ENCODE peak calls at places on chromosomes 6 and 20, in nine cellular contexts. One of them, this sample, is unnamed.
A peak's percentile ranks its signal among the peaks of the same experiment; 100 is the strongest.

GRCh38 chr6:163897669-163898068 is 483.2 kb downstream of the QKI start:
- DNase-seq in EL: peak; percentile 45
- DNase-seq in GM13976: no peak
- DNase-seq in ureter: no peak
- DNase-seq in NCI-H774: no peak
- DNase-seq in H9: no peak
- DNase-seq in foreskin fibroblast: no peak
- DNase-seq in H1: no peak
- DNase-seq in lung: no peak
- DNase-seq in this sample: no peak

GRCh38 chr6:164063346-164063745 is 648.8 kb downstream of the QKI start:
- DNase-seq in EL: no peak
- DNase-seq in GM13976: no peak
- DNase-seq in ureter: no peak
- DNase-seq in NCI-H774: no peak
- DNase-seq in H9: no peak
- DNase-seq in foreskin fibroblast: no peak
- DNase-seq in H1: no peak
- DNase-seq in lung: no peak
- DNase-seq in this sample: no peak

GRCh38 chr6:38432479-38432878 is 207.2 kb downstream of the BTBD9 start:
- DNase-seq in EL: peak; percentile 41
- DNase-seq in GM13976: no peak
- DNase-seq in ureter: no peak
- DNase-seq in NCI-H774: no peak
- DNase-seq in H9: no peak
- DNase-seq in foreskin fibroblast: peak; percentile 65
- DNase-seq in H1: no peak
- DNase-seq in lung: no peak
- DNase-seq in this sample: peak; percentile 7

GRCh38 chr6:168597471-168597875 is 156.5 kb downstream of the SMOC2 start:
- DNase-seq in EL: no peak
- DNase-seq in GM13976: no peak
- DNase-seq in ureter: no peak
- DNase-seq in NCI-H774: peak; percentile 89
- DNase-seq in H9: no peak
- DNase-seq in foreskin fibroblast: no peak
- DNase-seq in H1: no peak
- DNase-seq in lung: no peak
- DNase-seq in this sample: no peak

GRCh38 chr6:46521464-46521971 is 30.3 kb upstream of the RCAN2 start:
- DNase-seq in EL: no peak
- DNase-seq in GM13976: no peak
- DNase-seq in ureter: no peak
- DNase-seq in NCI-H774: no peak
- DNase-seq in H9: no peak
- DNase-seq in foreskin fibroblast: peak; percentile 25
- DNase-seq in H1: no peak
- DNase-seq in lung: no peak
- DNase-seq in this sample: no peak

GRCh38 chr6:90368001-90368400 is 71.4 kb upstream of the BACH2 start:
- DNase-seq in EL: no peak
- DNase-seq in GM13976: no peak
- DNase-seq in ureter: no peak
- DNase-seq in NCI-H774: no peak
- DNase-seq in H9: no peak
- DNase-seq in foreskin fibroblast: no peak
- DNase-seq in H1: no peak
- DNase-seq in lung: no peak
- DNase-seq in this sample: no peak

GRCh38 chr20:4603724-4604123 is 118.0 kb upstream of the PRND start:
- DNase-seq in EL: peak; percentile 70
- DNase-seq in GM13976: no peak
- DNase-seq in ureter: no peak
- DNase-seq in NCI-H774: no peak
- DNase-seq in H9: no peak
- DNase-seq in foreskin fibroblast: peak; percentile 77
- DNase-seq in H1: no peak
- DNase-seq in lung: no peak
- DNase-seq in this sample: peak; percentile 28

GRCh38 chr6:55495277-55495676 is 83.7 kb downstream of the HMGCLL1 start:
- DNase-seq in EL: no peak
- DNase-seq in GM13976: no peak
- DNase-seq in ureter: no peak
- DNase-seq in NCI-H774: no peak
- DNase-seq in H9: no peak
- DNase-seq in foreskin fibroblast: no peak
- DNase-seq in H1: no peak
- DNase-seq in lung: no peak
- DNase-seq in this sample: no peak

GRCh38 chr6:113719545-113719944 is 137.6 kb upstream of the MARCKS start:
- DNase-seq in EL: peak; percentile 57
- DNase-seq in GM13976: no peak
- DNase-seq in ureter: no peak
- DNase-seq in NCI-H774: no peak
- DNase-seq in H9: no peak
- DNase-seq in foreskin fibroblast: peak; percentile 64
- DNase-seq in H1: no peak
- DNase-seq in lung: no peak
- DNase-seq in this sample: peak; percentile 18

GRCh38 chr6:75203721-75204120 is 2.1 kb downstream of the COL12A1 start:
- DNase-seq in EL: peak; percentile 70
- DNase-seq in GM13976: peak; percentile 6
- DNase-seq in ureter: no peak
- DNase-seq in NCI-H774: no peak
- DNase-seq in H9: no peak
- DNase-seq in foreskin fibroblast: peak; percentile 58
- DNase-seq in H1: no peak
- DNase-seq in lung: no peak
- DNase-seq in this sample: peak; percentile 33

GRCh38 chr20:62985089-62985778 is 21.5 kb downstream of the BHLHE23 start:
- DNase-seq in EL: no peak
- DNase-seq in GM13976: no peak
- DNase-seq in ureter: no peak
- DNase-seq in NCI-H774: peak; percentile 75
- DNase-seq in H9: no peak
- DNase-seq in foreskin fibroblast: no peak
- DNase-seq in H1: no peak
- DNase-seq in lung: no peak
- DNase-seq in this sample: no peak

GRCh38 chr20:64106981-64107735 is at the start of gene NPBWR2:
- DNase-seq in EL: no peak
- DNase-seq in GM13976: peak; percentile 78
- DNase-seq in ureter: peak; percentile 38
- DNase-seq in NCI-H774: no peak
- DNase-seq in H9: peak; percentile 43
- DNase-seq in foreskin fibroblast: no peak
- DNase-seq in H1: no peak
- DNase-seq in lung: no peak
- DNase-seq in this sample: no peak

GRCh38 chr6:116451916-116452315 is 9.3 kb upstream of the CALHM6 start:
- DNase-seq in EL: no peak
- DNase-seq in GM13976: no peak
- DNase-seq in ureter: no peak
- DNase-seq in NCI-H774: no peak
- DNase-seq in H9: no peak
- DNase-seq in foreskin fibroblast: peak; percentile 6
- DNase-seq in H1: no peak
- DNase-seq in lung: no peak
- DNase-seq in this sample: no peak

GRCh38 chr20:48921883-48922867 is 664 bp downstream of the ARFGEF2 start:
- DNase-seq in EL: no peak
- DNase-seq in GM13976: no peak
- DNase-seq in ureter: peak; percentile 72
- DNase-seq in NCI-H774: no peak
- DNase-seq in H9: no peak
- DNase-seq in foreskin fibroblast: peak; percentile 68
- DNase-seq in H1: no peak
- DNase-seq in lung: peak; percentile 51
- DNase-seq in this sample: peak; percentile 75

GRCh38 chr6:127100510-127101140 is 17.8 kb upstream of the RSPO3 start:
- DNase-seq in EL: no peak
- DNase-seq in GM13976: no peak
- DNase-seq in ureter: no peak
- DNase-seq in NCI-H774: no peak
- DNase-seq in H9: no peak
- DNase-seq in foreskin fibroblast: peak; percentile 52
- DNase-seq in H1: no peak
- DNase-seq in lung: no peak
- DNase-seq in this sample: no peak

GRCh38 chr6:92468066-92468465 is 951.3 kb downstream of the EPHA7 start:
- DNase-seq in EL: no peak
- DNase-seq in GM13976: no peak
- DNase-seq in ureter: no peak
- DNase-seq in NCI-H774: no peak
- DNase-seq in H9: no peak
- DNase-seq in foreskin fibroblast: no peak
- DNase-seq in H1: no peak
- DNase-seq in lung: no peak
- DNase-seq in this sample: no peak

GRCh38 chr6:107118976-107119375 is 3.7 kb upstream of the BEND3 start:
- DNase-seq in EL: peak; percentile 24
- DNase-seq in GM13976: no peak
- DNase-seq in ureter: no peak
- DNase-seq in NCI-H774: peak; percentile 51
- DNase-seq in H9: no peak
- DNase-seq in foreskin fibroblast: no peak
- DNase-seq in H1: no peak
- DNase-seq in lung: no peak
- DNase-seq in this sample: no peak

GRCh38 chr20:33894798-33895197 is 83.7 kb downstream of the CHMP4B start:
- DNase-seq in EL: peak; percentile 63
- DNase-seq in GM13976: no peak
- DNase-seq in ureter: no peak
- DNase-seq in NCI-H774: no peak
- DNase-seq in H9: no peak
- DNase-seq in foreskin fibroblast: peak; percentile 25
- DNase-seq in H1: no peak
- DNase-seq in lung: no peak
- DNase-seq in this sample: no peak

GRCh38 chr6:143449731-143450452 is 603 bp downstream of the ADAT2 start:
- DNase-seq in EL: peak; percentile 41
- DNase-seq in GM13976: no peak
- DNase-seq in ureter: no peak
- DNase-seq in NCI-H774: peak; percentile 5
- DNase-seq in H9: peak; percentile 36
- DNase-seq in foreskin fibroblast: peak; percentile 61
- DNase-seq in H1: no peak
- DNase-seq in lung: no peak
- DNase-seq in this sample: no peak

GRCh38 chr6:135319819-135320218 is 138.7 kb downstream of the MYB start:
- DNase-seq in EL: no peak
- DNase-seq in GM13976: no peak
- DNase-seq in ureter: no peak
- DNase-seq in NCI-H774: no peak
- DNase-seq in H9: no peak
- DNase-seq in foreskin fibroblast: no peak
- DNase-seq in H1: no peak
- DNase-seq in lung: no peak
- DNase-seq in this sample: no peak

GRCh38 chr6:112122758-112123157 is 35.4 kb downstream of the FAM229B start:
- DNase-seq in EL: no peak
- DNase-seq in GM13976: no peak
- DNase-seq in ureter: no peak
- DNase-seq in NCI-H774: no peak
- DNase-seq in H9: no peak
- DNase-seq in foreskin fibroblast: no peak
- DNase-seq in H1: no peak
- DNase-seq in lung: no peak
- DNase-seq in this sample: no peak

GRCh38 chr6:28907394-28907793 is 16.4 kb downstream of the TRIM27 start:
- DNase-seq in EL: peak; percentile 84
- DNase-seq in GM13976: no peak
- DNase-seq in ureter: no peak
- DNase-seq in NCI-H774: no peak
- DNase-seq in H9: no peak
- DNase-seq in foreskin fibroblast: peak; percentile 60
- DNase-seq in H1: no peak
- DNase-seq in lung: peak; percentile 65
- DNase-seq in this sample: peak; percentile 24

GRCh38 chr6:104887350-104887749 is 27.6 kb upstream of the HACE1 start:
- DNase-seq in EL: peak; percentile 47
- DNase-seq in GM13976: peak; percentile 20
- DNase-seq in ureter: no peak
- DNase-seq in NCI-H774: no peak
- DNase-seq in H9: no peak
- DNase-seq in foreskin fibroblast: peak; percentile 50
- DNase-seq in H1: no peak
- DNase-seq in lung: no peak
- DNase-seq in this sample: peak; percentile 40

GRCh38 chr6:28212510-28213212 is 12.4 kb upstream of the ZSCAN9 start:
- DNase-seq in EL: peak; percentile 90
- DNase-seq in GM13976: peak; percentile 74
- DNase-seq in ureter: peak; percentile 73
- DNase-seq in NCI-H774: peak; percentile 77
- DNase-seq in H9: peak; percentile 84
- DNase-seq in foreskin fibroblast: peak; percentile 92
- DNase-seq in H1: peak; percentile 77
- DNase-seq in lung: peak; percentile 69
- DNase-seq in this sample: peak; percentile 82

GRCh38 chr6:150056156-150056555 is 12.8 kb downstream of the ULBP3 start:
- DNase-seq in EL: no peak
- DNase-seq in GM13976: no peak
- DNase-seq in ureter: no peak
- DNase-seq in NCI-H774: no peak
- DNase-seq in H9: no peak
- DNase-seq in foreskin fibroblast: no peak
- DNase-seq in H1: no peak
- DNase-seq in lung: no peak
- DNase-seq in this sample: no peak

GRCh38 chr6:158384671-158385110 is 72.4 kb downstream of the TULP4 start:
- DNase-seq in EL: no peak
- DNase-seq in GM13976: no peak
- DNase-seq in ureter: no peak
- DNase-seq in NCI-H774: no peak
- DNase-seq in H9: no peak
- DNase-seq in foreskin fibroblast: no peak
- DNase-seq in H1: no peak
- DNase-seq in lung: no peak
- DNase-seq in this sample: no peak

GRCh38 chr6:1552296-1552761 is 57.4 kb upstream of the FOXC1 start:
- DNase-seq in EL: peak; percentile 36
- DNase-seq in GM13976: peak; percentile 52
- DNase-seq in ureter: no peak
- DNase-seq in NCI-H774: no peak
- DNase-seq in H9: no peak
- DNase-seq in foreskin fibroblast: peak; percentile 61
- DNase-seq in H1: no peak
- DNase-seq in lung: no peak
- DNase-seq in this sample: peak; percentile 72

GRCh38 chr6:129920103-129920798 is 59.1 kb upstream of the TMEM244 start:
- DNase-seq in EL: peak; percentile 44
- DNase-seq in GM13976: no peak
- DNase-seq in ureter: no peak
- DNase-seq in NCI-H774: no peak
- DNase-seq in H9: no peak
- DNase-seq in foreskin fibroblast: peak; percentile 41
- DNase-seq in H1: no peak
- DNase-seq in lung: no peak
- DNase-seq in this sample: no peak

GRCh38 chr6:81814365-81815109 is 62.1 kb upstream of the TENT5A start:
- DNase-seq in EL: peak; percentile 48
- DNase-seq in GM13976: no peak
- DNase-seq in ureter: no peak
- DNase-seq in NCI-H774: no peak
- DNase-seq in H9: no peak
- DNase-seq in foreskin fibroblast: peak; percentile 81
- DNase-seq in H1: no peak
- DNase-seq in lung: no peak
- DNase-seq in this sample: peak; percentile 31

GRCh38 chr20:36540551-36541211 is 638 bp upstream of the MYL9 start:
- DNase-seq in EL: no peak
- DNase-seq in GM13976: no peak
- DNase-seq in ureter: no peak
- DNase-seq in NCI-H774: no peak
- DNase-seq in H9: peak; percentile 49
- DNase-seq in foreskin fibroblast: no peak
- DNase-seq in H1: no peak
- DNase-seq in lung: no peak
- DNase-seq in this sample: no peak

GRCh38 chr6:140441256-140441655 is 1066.8 kb upstream of the CITED2 start:
- DNase-seq in EL: peak; percentile 86
- DNase-seq in GM13976: no peak
- DNase-seq in ureter: peak; percentile 70
- DNase-seq in NCI-H774: no peak
- DNase-seq in H9: peak; percentile 49
- DNase-seq in foreskin fibroblast: peak; percentile 84
- DNase-seq in H1: no peak
- DNase-seq in lung: peak; percentile 53
- DNase-seq in this sample: peak; percentile 10